ENCODE peak calls at places on chromosomes 7 and 10, in six cellular contexts. One of them, this sample, is unnamed. For H3K27me3 and H3K36me3, the result is how much of the 10 kb centered on the place peaks cover.

GRCh38 chr10:6423004-6423403 is 157.1 kb downstream of the PRKCQ start:
- DNase-seq in keratinocyte: peak
- DNase-seq in IMR-90: peak
- DNase-seq in hepatocyte: no peak
- DNase-seq in CD8-positive, alpha-beta memory T cell: no peak
- DNase-seq in uterus: no peak
- DNase-seq in this sample: no peak

GRCh38 chr10:4763960-4764428 is 62.0 kb upstream of the AKR1E2 start:
- DNase-seq in keratinocyte: no peak
- DNase-seq in IMR-90: peak
- DNase-seq in hepatocyte: no peak
- DNase-seq in CD8-positive, alpha-beta memory T cell: no peak
- DNase-seq in uterus: no peak
- DNase-seq in this sample: no peak

GRCh38 chr10:130357226-130357625 is 221.0 kb downstream of the GLRX3 start:
- DNase-seq in keratinocyte: no peak
- DNase-seq in IMR-90: no peak
- DNase-seq in hepatocyte: no peak
- DNase-seq in CD8-positive, alpha-beta memory T cell: no peak
- DNase-seq in uterus: no peak
- DNase-seq in this sample: no peak

GRCh38 chr10:119316002-119316358 is 108.6 kb downstream of the GRK5 start:
- DNase-seq in keratinocyte: no peak
- DNase-seq in IMR-90: no peak
- DNase-seq in hepatocyte: no peak
- DNase-seq in CD8-positive, alpha-beta memory T cell: no peak
- DNase-seq in uterus: no peak
- DNase-seq in this sample: no peak

GRCh38 chr10:61024801-61025201 is 80.8 kb upstream of the RHOBTB1 start:
- DNase-seq in keratinocyte: no peak
- DNase-seq in IMR-90: peak
- DNase-seq in hepatocyte: peak
- DNase-seq in CD8-positive, alpha-beta memory T cell: no peak
- DNase-seq in uterus: no peak
- DNase-seq in this sample: no peak

GRCh38 chr7:47427046-47427643 is 154.8 kb downstream of the TNS3 start:
- DNase-seq in keratinocyte: no peak
- DNase-seq in IMR-90: no peak
- DNase-seq in hepatocyte: no peak
- DNase-seq in CD8-positive, alpha-beta memory T cell: no peak
- DNase-seq in uterus: no peak
- DNase-seq in this sample: no peak

GRCh38 chr7:123615344-123615743 is 13.7 kb downstream of the ASB15 start:
- DNase-seq in keratinocyte: no peak
- DNase-seq in IMR-90: peak
- DNase-seq in hepatocyte: peak
- DNase-seq in CD8-positive, alpha-beta memory T cell: no peak
- DNase-seq in uterus: no peak
- DNase-seq in this sample: no peak

GRCh38 chr7:126840869-126841268 is 411.9 kb downstream of the GRM8 start:
- DNase-seq in keratinocyte: no peak
- DNase-seq in IMR-90: no peak
- DNase-seq in hepatocyte: no peak
- DNase-seq in CD8-positive, alpha-beta memory T cell: no peak
- DNase-seq in uterus: no peak
- DNase-seq in this sample: no peak

GRCh38 chr10:111128331-111129167 is 51.7 kb downstream of the ADRA2A start:
- DNase-seq in keratinocyte: no peak
- DNase-seq in IMR-90: peak
- DNase-seq in hepatocyte: peak
- DNase-seq in CD8-positive, alpha-beta memory T cell: no peak
- DNase-seq in uterus: no peak
- DNase-seq in this sample: no peak

GRCh38 chr10:16570731-16571130 is 49.1 kb upstream of the C1QL3 start:
- DNase-seq in keratinocyte: no peak
- DNase-seq in IMR-90: no peak
- DNase-seq in hepatocyte: no peak
- DNase-seq in CD8-positive, alpha-beta memory T cell: no peak
- DNase-seq in uterus: no peak
- DNase-seq in this sample: no peak

GRCh38 chr10:72954596-72955569 is at the start of gene PLA2G12B:
- DNase-seq in keratinocyte: no peak
- DNase-seq in IMR-90: no peak
- DNase-seq in hepatocyte: peak
- DNase-seq in CD8-positive, alpha-beta memory T cell: no peak
- DNase-seq in uterus: no peak
- DNase-seq in this sample: no peak

GRCh38 chr7:12769464-12769863 is 82.0 kb downstream of the ARL4A start:
- DNase-seq in keratinocyte: no peak
- DNase-seq in IMR-90: peak
- DNase-seq in hepatocyte: no peak
- DNase-seq in CD8-positive, alpha-beta memory T cell: no peak
- DNase-seq in uterus: no peak
- DNase-seq in this sample: no peak

GRCh38 chr7:12768948-12769347 is 81.5 kb downstream of the ARL4A start:
- DNase-seq in keratinocyte: no peak
- DNase-seq in IMR-90: no peak
- DNase-seq in hepatocyte: no peak
- DNase-seq in CD8-positive, alpha-beta memory T cell: no peak
- DNase-seq in uterus: no peak
- DNase-seq in this sample: no peak

GRCh38 chr7:12771378-12771877 is 84.0 kb downstream of the ARL4A start:
- DNase-seq in keratinocyte: no peak
- DNase-seq in IMR-90: peak
- DNase-seq in hepatocyte: no peak
- DNase-seq in CD8-positive, alpha-beta memory T cell: no peak
- DNase-seq in uterus: peak
- DNase-seq in this sample: peak

GRCh38 chr7:12772768-12773167 is 85.3 kb downstream of the ARL4A start:
- DNase-seq in keratinocyte: no peak
- DNase-seq in IMR-90: no peak
- DNase-seq in hepatocyte: no peak
- DNase-seq in CD8-positive, alpha-beta memory T cell: no peak
- DNase-seq in uterus: no peak
- DNase-seq in this sample: no peak

GRCh38 chr7:12770227-12770975 is 83.0 kb downstream of the ARL4A start:
- DNase-seq in keratinocyte: no peak
- DNase-seq in IMR-90: no peak
- DNase-seq in hepatocyte: no peak
- DNase-seq in CD8-positive, alpha-beta memory T cell: no peak
- DNase-seq in uterus: no peak
- DNase-seq in this sample: no peak
- H3K27ac ChIP-seq in keratinocyte: no peak
- H3K27ac ChIP-seq in IMR-90: no peak
- H3K27ac ChIP-seq in hepatocyte: peak
- H3K27ac ChIP-seq in CD8-positive, alpha-beta memory T cell: no peak
- H3K27ac ChIP-seq in uterus: peak
- H3K27ac ChIP-seq in this sample: no peak

GRCh38 chr7:16694806-16695205 is 48.8 kb downstream of the BZW2 start:
- DNase-seq in keratinocyte: no peak
- DNase-seq in IMR-90: no peak
- DNase-seq in hepatocyte: no peak
- DNase-seq in CD8-positive, alpha-beta memory T cell: no peak
- DNase-seq in uterus: no peak
- DNase-seq in this sample: no peak

GRCh38 chr7:16698200-16698910 is 52.4 kb downstream of the BZW2 start:
- DNase-seq in keratinocyte: no peak
- DNase-seq in IMR-90: no peak
- DNase-seq in hepatocyte: no peak
- DNase-seq in CD8-positive, alpha-beta memory T cell: no peak
- DNase-seq in uterus: no peak
- DNase-seq in this sample: no peak

GRCh38 chr7:16693601-16694318 is 47.8 kb downstream of the BZW2 start:
- DNase-seq in keratinocyte: no peak
- DNase-seq in IMR-90: peak
- DNase-seq in hepatocyte: no peak
- DNase-seq in CD8-positive, alpha-beta memory T cell: no peak
- DNase-seq in uterus: no peak
- DNase-seq in this sample: no peak

GRCh38 chr7:16697507-16698199 is 51.7 kb downstream of the BZW2 start:
- DNase-seq in keratinocyte: no peak
- DNase-seq in IMR-90: peak
- DNase-seq in hepatocyte: no peak
- DNase-seq in CD8-positive, alpha-beta memory T cell: no peak
- DNase-seq in uterus: no peak
- DNase-seq in this sample: no peak

GRCh38 chr7:16695621-16696237 is 49.7 kb downstream of the BZW2 start:
- DNase-seq in keratinocyte: peak
- DNase-seq in IMR-90: peak
- DNase-seq in hepatocyte: peak
- DNase-seq in CD8-positive, alpha-beta memory T cell: no peak
- DNase-seq in uterus: no peak
- DNase-seq in this sample: no peak
- H3K27me3 ChIP-seq in keratinocyte: under half
- H3K27me3 ChIP-seq in IMR-90: under half
- H3K27me3 ChIP-seq in hepatocyte: under half
- H3K27me3 ChIP-seq in CD8-positive, alpha-beta memory T cell: under half
- H3K27me3 ChIP-seq in uterus: under half
- H3K27me3 ChIP-seq in this sample: under half

DNA sequence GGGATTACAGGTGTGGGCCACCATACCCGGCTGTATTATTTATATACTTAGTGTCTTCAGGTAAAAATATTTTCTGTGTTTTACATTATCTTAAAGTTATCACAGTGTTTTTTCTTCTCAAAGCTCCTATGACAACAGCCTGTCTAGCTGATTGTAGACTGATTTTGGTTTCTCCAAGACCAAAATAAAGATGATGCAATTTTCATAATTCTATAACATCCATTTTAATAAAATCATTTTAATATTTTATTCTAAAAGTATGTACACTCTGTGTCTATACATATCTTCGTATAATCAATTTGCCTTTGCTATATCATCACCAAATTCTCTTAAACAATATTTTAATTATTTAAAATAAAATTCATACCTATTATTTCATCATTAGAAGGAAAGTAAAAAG is 108.6 kb downstream of the TRIM24 start:
- DNase-seq in keratinocyte: no peak
- DNase-seq in IMR-90: no peak
- DNase-seq in hepatocyte: no peak
- DNase-seq in CD8-positive, alpha-beta memory T cell: no peak
- DNase-seq in uterus: no peak
- DNase-seq in this sample: no peak
- H3K36me3 ChIP-seq in keratinocyte: under half
- H3K36me3 ChIP-seq in IMR-90: under half
- H3K36me3 ChIP-seq in hepatocyte: under half
- H3K36me3 ChIP-seq in CD8-positive, alpha-beta memory T cell: under half
- H3K36me3 ChIP-seq in uterus: under half
- H3K36me3 ChIP-seq in this sample: under half

DNA sequence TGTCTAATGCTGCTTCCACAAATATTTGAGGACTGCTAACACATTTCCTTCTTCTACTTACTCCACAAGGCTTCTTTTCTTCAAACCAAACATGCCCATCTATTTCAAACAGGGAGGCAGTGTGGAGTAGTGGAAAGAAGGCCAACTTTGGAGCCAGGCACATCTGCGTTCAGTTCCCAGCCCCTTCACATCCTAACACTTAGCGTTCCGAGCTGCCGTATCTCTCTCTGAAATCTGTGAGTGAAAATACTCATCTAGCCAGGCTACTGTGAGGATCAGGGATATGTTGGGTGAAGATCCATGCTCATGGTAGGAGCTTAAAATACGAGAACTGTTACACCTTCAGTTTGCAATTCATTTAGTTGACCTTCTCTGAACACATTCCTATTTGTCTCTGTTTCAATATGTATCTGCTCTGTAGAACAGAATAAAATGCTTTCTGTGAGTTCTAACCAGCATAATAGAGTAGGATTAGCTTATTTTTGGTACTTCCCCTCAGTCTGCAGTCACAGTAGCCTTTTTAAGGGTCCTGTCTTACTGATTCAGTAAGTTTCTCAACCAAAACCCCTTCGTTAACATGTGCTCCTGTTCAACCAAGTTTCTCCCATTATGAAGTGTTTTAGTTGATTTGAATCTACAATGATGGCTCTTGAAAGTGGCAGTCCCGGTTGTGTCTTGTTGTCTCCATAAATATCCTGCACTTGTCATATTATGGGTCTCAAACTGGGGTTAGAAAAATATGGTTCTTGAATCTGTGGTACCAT is 3.3 kb upstream of the MEST start:
- DNase-seq in keratinocyte: no peak
- DNase-seq in IMR-90: no peak
- DNase-seq in hepatocyte: no peak
- DNase-seq in CD8-positive, alpha-beta memory T cell: no peak
- DNase-seq in uterus: no peak
- DNase-seq in this sample: no peak
- H3K27ac ChIP-seq in keratinocyte: no peak
- H3K27ac ChIP-seq in IMR-90: no peak
- H3K27ac ChIP-seq in hepatocyte: peak
- H3K27ac ChIP-seq in CD8-positive, alpha-beta memory T cell: no peak
- H3K27ac ChIP-seq in uterus: peak
- H3K27ac ChIP-seq in this sample: no peak